ENCODE peak calls at places on chromosome 1, in four cellular contexts. W is activated CD4-positive, alpha-beta T cell treated with anti-CD3 and anti-CD28 coated beads, Interleukin-2, amount 50 U/mL, for 1 hour; A is stimulated activated CD4-positive, alpha-beta T cell treated with anti-CD3 and anti-CD28 coated beads, TNF-alpha, amount 100 ng/mL, for 24 hours; J is activated CD8-positive, alpha-beta memory T cell treated with anti-CD3 and anti-CD28 coated beads for 24 hours. C is an unnamed sample.

GRCh38 chr1:81549588-81550127 is 251.1 kb upstream of the ADGRL2 start:
- DNase-seq in W (no peak), A (no peak), J (no peak), C (peak)

GRCh38 chr1:80534606-80535360 is 1266.0 kb upstream of the ADGRL2 start:
- DNase-seq in W (no peak), A (no peak), J (no peak), C (no peak)

GRCh38 chr1:100461222-100461621 is 76.7 kb upstream of the GPR88 start:
- DNase-seq in W (no peak), A (no peak), J (no peak), C (peak)

GRCh38 chr1:21524686-21525339 is 15.6 kb downstream of the ALPL start:
- DNase-seq in W (no peak), A (no peak), J (no peak), C (no peak)

GRCh38 chr1:205495237-205495823 is 9.1 kb upstream of the CDK18 start:
- DNase-seq in W (no peak), A (no peak), J (no peak), C (peak)

GRCh38 chr1:217535601-217536377 is 95.1 kb downstream of the GPATCH2 start:
- DNase-seq in W (no peak), A (no peak), J (no peak), C (no peak)

GRCh38 chr1:109787211-109787844 is 23.6 kb upstream of the EPS8L3 start:
- DNase-seq in W (no peak), A (no peak), J (no peak), C (no peak)

GRCh38 chr1:13828454-13829151 is 128.6 kb downstream of the PRDM2 start:
- DNase-seq in W (peak), A (peak), J (no peak), C (no peak)

GRCh38 chr1:68225781-68226180 is 6.5 kb downstream of the WLS start:
- DNase-seq in W (no peak), A (no peak), J (no peak), C (no peak)

GRCh38 chr1:164805399-164805798 is 246.4 kb downstream of the PBX1 start:
- DNase-seq in W (no peak), A (no peak), J (no peak), C (no peak)

GRCh38 chr1:198879711-198880306 is 241.0 kb downstream of the PTPRC start:
- DNase-seq in W (no peak), A (no peak), J (no peak), C (no peak)

GRCh38 chr1:165697491-165697880 is 876 bp downstream of the ALDH9A1 start:
- DNase-seq in W (no peak), A (no peak), J (no peak), C (no peak)

GRCh38 chr1:234893725-234894630 is 234.7 kb downstream of the TOMM20 start:
- DNase-seq in W (no peak), A (peak), J (no peak), C (peak)

GRCh38 chr1:220652995-220653394 is 37.2 kb upstream of the C1orf115 start:
- DNase-seq in W (no peak), A (no peak), J (no peak), C (no peak)

GRCh38 chr1:18532390-18533170 is 51.9 kb downstream of the KLHDC7A start:
- DNase-seq in W (no peak), A (no peak), J (peak), C (no peak)

GRCh38 chr1:200767326-200767725 is 28.6 kb downstream of the CAMSAP2 start:
- DNase-seq in W (no peak), A (no peak), J (no peak), C (no peak)

GRCh38 chr1:53508991-53509663 is 49.9 kb downstream of the DMRTB1 start:
- DNase-seq in W (no peak), A (no peak), J (no peak), C (no peak)

GRCh38 chr1:10459185-10459584 is 9.4 kb downstream of the CORT start:
- DNase-seq in W (no peak), A (no peak), J (no peak), C (no peak)

GRCh38 chr1:176996455-176997090 is 167.9 kb downstream of the ASTN1 start:
- DNase-seq in W (no peak), A (no peak), J (no peak), C (peak)

GRCh38 chr1:248596615-248597014 is 885 bp downstream of the OR2T10 start:
- DNase-seq in W (no peak), A (no peak), J (no peak), C (no peak)